ENCODE peak calls at places on chromosomes 1 and 21, in eight cellular contexts. P is ovary; Y is lung; M is stimulated activated CD8-positive, alpha-beta memory T cell treated with anti-CD3 and anti-CD28 coated beads, Interleukin-7, amount 100 ng/mL, for 48 hours; Z is HFFc6; R is NCI-H226; V is cardiac fibroblast; S is tibial nerve. Q is an unnamed sample.

GRCh38 chr1:25023190-25023578 is 93.1 kb upstream of the RUNX3 start:
- DNase-seq in Z (no peak), M (no peak), S (no peak), P (no peak), Y (no peak), V (no peak), R (no peak), Q (no peak)

GRCh38 chr1:39102537-39103320 is 76.6 kb downstream of the NDUFS5 start:
- DNase-seq in R (peak), V (peak), P (peak), Z (peak), Y (peak), M (no peak), S (no peak), Q (peak)

GRCh38 chr1:245512181-245512888 is 357.6 kb downstream of the KIF26B start:
- DNase-seq in Z (peak), P (no peak), M (no peak), R (no peak), Y (no peak), S (no peak), V (peak), Q (no peak)

GRCh38 chr1:32876341-32877210 is 5.9 kb upstream of the FNDC5 start:
- DNase-seq in M (no peak), S (no peak), R (no peak), Y (no peak), Z (peak), P (peak), V (peak), Q (peak)

GRCh38 chr21:41638201-41638790 is 128.6 kb downstream of the RIPK4 start:
- DNase-seq in Y (no peak), M (no peak), R (no peak), S (no peak), V (no peak), P (no peak), Z (no peak), Q (no peak)

GRCh38 chr1:31394628-31395193 is 18.3 kb upstream of the SERINC2 start:
- DNase-seq in R (peak), Z (peak), P (peak), Y (peak), S (peak), M (peak), V (peak), Q (no peak)

GRCh38 chr1:155645024-155645423 is 35.0 kb downstream of the MSTO1 start:
- DNase-seq in Z (no peak), R (no peak), V (peak), S (no peak), Y (no peak), P (no peak), M (no peak), Q (no peak)

GRCh38 chr1:22557341-22557950 is 5.8 kb upstream of the EPHA8 start:
- DNase-seq in V (peak), Z (no peak), P (no peak), R (no peak), Y (no peak), S (no peak), M (no peak), Q (no peak)

GRCh38 chr1:116909511-116910378 is at the start of gene PTGFRN:
- DNase-seq in V (peak), P (peak), R (peak), M (no peak), S (peak), Y (peak), Z (no peak), Q (peak)

GRCh38 chr1:65149753-65150463 is 1.9 kb downstream of the AK4 start:
- DNase-seq in P (no peak), Y (no peak), M (no peak), R (no peak), V (no peak), Z (no peak), S (no peak), Q (no peak)

GRCh38 chr1:30652151-30652915 is 71.1 kb downstream of the MATN1 start:
- DNase-seq in M (no peak), S (no peak), R (peak), Z (no peak), P (no peak), V (no peak), Y (no peak), Q (no peak)

GRCh38 chr1:110211503-110212164 is 1.5 kb downstream of the KCNC4 start:
- DNase-seq in V (no peak), S (peak), Y (no peak), M (no peak), Z (no peak), P (no peak), R (no peak), Q (no peak)

GRCh38 chr1:97186381-97186780 is 464.8 kb downstream of the PTBP2 start:
- DNase-seq in M (no peak), S (no peak), Y (no peak), R (no peak), V (no peak), Z (no peak), P (no peak), Q (no peak)

GRCh38 chr1:95098196-95098595 is 19.0 kb upstream of the TLCD4 start:
- DNase-seq in V (no peak), S (no peak), Z (no peak), R (no peak), Y (no peak), M (no peak), P (no peak), Q (no peak)

Q was measured in frontal cortex.